ENCODE peak calls at places on chromosomes 4 and X, in six cellular contexts. U is MM.1S; K is ovary; P is CD4-positive, alpha-beta T cell; I is lower leg skin; M is GM10248. S is an unnamed sample.

GRCh38 chrX:118350715-118351114 is 4.8 kb downstream of the WDR44 start:
- DNase-seq in U (no peak), K (no peak), P (no peak), I (no peak), M (peak), S (no peak)

GRCh38 chr4:156779774-156780173 is 191.8 kb downstream of the PDGFC start:
- DNase-seq in U (no peak), K (no peak), P (no peak), I (no peak), M (no peak), S (no peak)

GRCh38 chrX:109997786-109998452 is 5.0 kb upstream of the TMEM164 start:
- DNase-seq in U (no peak), K (no peak), P (no peak), I (no peak), M (no peak), S (no peak)

GRCh38 chr4:25863347-25863784 is 578 bp upstream of the SEL1L3 start:
- DNase-seq in U (no peak), K (no peak), P (no peak), I (no peak), M (no peak), S (no peak)

GRCh38 chr4:83556006-83556712 is 20.3 kb downstream of the GPAT3 start:
- DNase-seq in U (no peak), K (no peak), P (no peak), I (no peak), M (no peak), S (no peak)

GRCh38 chrX:40061005-40061404 is 36.8 kb downstream of the BCOR start:
- DNase-seq in U (no peak), K (no peak), P (no peak), I (no peak), M (no peak), S (peak)

GRCh38 chr4:24091632-24092240 is 201.9 kb upstream of the PPARGC1A start:
- DNase-seq in U (no peak), K (no peak), P (no peak), I (no peak), M (no peak), S (no peak)

GRCh38 chrX:53595266-53595810 is 91.2 kb downstream of the HUWE1 start:
- DNase-seq in U (no peak), K (no peak), P (no peak), I (no peak), M (no peak), S (no peak)

GRCh38 chrX:19303216-19303880 is 40.4 kb upstream of the PDHA1 start:
- DNase-seq in U (no peak), K (peak), P (no peak), I (peak), M (no peak), S (peak)

GRCh38 chrX:66045894-66046293 is 6.0 kb upstream of the VSIG4 start:
- DNase-seq in U (no peak), K (no peak), P (no peak), I (no peak), M (no peak), S (no peak)

GRCh38 chr4:72569719-72570235 is 756 bp upstream of the ADAMTS3 start:
- DNase-seq in U (no peak), K (peak), P (no peak), I (no peak), M (no peak), S (peak)

GRCh38 chr4:138868562-138868961 is 147.0 kb upstream of the NOCT start:
- DNase-seq in U (no peak), K (peak), P (no peak), I (no peak), M (no peak), S (no peak)

GRCh38 chrX:153828723-153829548 is 1.4 kb downstream of the PDZD4 start:
- DNase-seq in U (no peak), K (no peak), P (no peak), I (no peak), M (peak), S (no peak)

GRCh38 chrX:119399772-119400101 is 601 bp downstream of the SLC25A43 start:
- DNase-seq in U (no peak), K (no peak), P (no peak), I (no peak), M (no peak), S (no peak)

GRCh38 chr4:150358691-150359090 is 223.3 kb upstream of the MAB21L2 start:
- DNase-seq in U (no peak), K (no peak), P (no peak), I (no peak), M (no peak), S (no peak)

GRCh38 chr4:153497091-153497531 is 31.0 kb downstream of the TMEM131L start:
- DNase-seq in U (no peak), K (no peak), P (peak), I (no peak), M (no peak), S (no peak)

GRCh38 chrX:16610121-16610565 is 39.8 kb upstream of the S100G start:
- DNase-seq in U (no peak), K (no peak), P (no peak), I (no peak), M (no peak), S (no peak)

GRCh38 chr4:41294445-41295062 is 37.8 kb downstream of the UCHL1 start:
- DNase-seq in U (no peak), K (no peak), P (no peak), I (no peak), M (no peak), S (no peak)

GRCh38 chr4:4720671-4721070 is 138.8 kb upstream of the MSX1 start:
- DNase-seq in U (no peak), K (no peak), P (no peak), I (no peak), M (no peak), S (no peak)

GRCh38 chrX:16882188-16882587 is 12.0 kb upstream of the RBBP7 start:
- DNase-seq in U (peak), K (peak), P (no peak), I (no peak), M (peak), S (no peak)

GRCh38 chrX:2685886-2686285 is 5.2 kb upstream of the CD99 start:
- DNase-seq in U (no peak), K (no peak), P (no peak), I (no peak), M (no peak), S (no peak)

GRCh38 chrX:51802917-51803688 is 59.9 kb downstream of the GSPT2 start:
- DNase-seq in U (peak), K (peak), P (peak), I (peak), M (peak), S (no peak)

GRCh38 chr4:37889849-37890500 is 909 bp upstream of the TBC1D1 start:
- DNase-seq in U (no peak), K (peak), P (no peak), I (no peak), M (no peak), S (peak)

GRCh38 chr4:62288803-62289541 is 1088.8 kb downstream of the ADGRL3 start:
- DNase-seq in U (no peak), K (no peak), P (no peak), I (no peak), M (no peak), S (no peak)

GRCh38 chr4:109014593-109015412 is 251.9 kb upstream of the ETNPPL start:
- DNase-seq in U (no peak), K (no peak), P (no peak), I (no peak), M (no peak), S (no peak)

GRCh38 chr4:118729287-118730286 is 44.4 kb downstream of the METTL14 start:
- DNase-seq in U (peak), K (no peak), P (no peak), I (no peak), M (no peak), S (no peak)

GRCh38 chr4:17376205-17376604 is 135.7 kb downstream of the QDPR start:
- DNase-seq in U (no peak), K (no peak), P (no peak), I (no peak), M (no peak), S (no peak)

GRCh38 chr4:7070729-7071511 is 3.1 kb upstream of the GRPEL1 start:
- DNase-seq in U (peak), K (peak), P (peak), I (peak), M (peak), S (peak)

GRCh38 chr4:112245383-112245782 is 13.8 kb downstream of the AP1AR start:
- DNase-seq in U (no peak), K (no peak), P (no peak), I (no peak), M (no peak), S (no peak)

GRCh38 chrX:17552251-17552650 is 177.3 kb downstream of the NHS start:
- DNase-seq in U (no peak), K (no peak), P (no peak), I (no peak), M (no peak), S (no peak)

GRCh38 chrX:136767104-136767941 is 13.4 kb downstream of the ARHGEF6 start:
- DNase-seq in U (peak), K (peak), P (no peak), I (peak), M (peak), S (no peak)

GRCh38 chr4:74320559-74321118 is 12.4 kb downstream of the EPGN start:
- DNase-seq in U (peak), K (no peak), P (no peak), I (no peak), M (peak), S (no peak)

GRCh38 chr4:75007891-75008290 is 75.0 kb downstream of the PARM1 start:
- DNase-seq in U (no peak), K (no peak), P (no peak), I (no peak), M (no peak), S (no peak)

GRCh38 chr4:168848977-168849687 is 160.9 kb downstream of the CBR4 start:
- DNase-seq in U (no peak), K (no peak), P (no peak), I (no peak), M (no peak), S (no peak)

GRCh38 chr4:148124512-148124911 is 317.7 kb downstream of the NR3C2 start:
- DNase-seq in U (no peak), K (no peak), P (no peak), I (no peak), M (no peak), S (no peak)

GRCh38 chrX:95346854-95347253 is 1337.8 kb upstream of the DIAPH2 start:
- DNase-seq in U (peak), K (no peak), P (no peak), I (no peak), M (no peak), S (no peak)

GRCh38 chrX:15404712-15405111 is 20.5 kb upstream of the VEGFD start:
- DNase-seq in U (no peak), K (peak), P (no peak), I (peak), M (no peak), S (no peak)

GRCh38 chrX:54807524-54808108 is at the start of gene MAGED2:
- DNase-seq in U (no peak), K (peak), P (peak), I (peak), M (peak), S (peak)

GRCh38 chr4:141077611-141078225 is 55.6 kb downstream of the RNF150 start:
- DNase-seq in U (no peak), K (no peak), P (no peak), I (no peak), M (no peak), S (no peak)

DNA sequence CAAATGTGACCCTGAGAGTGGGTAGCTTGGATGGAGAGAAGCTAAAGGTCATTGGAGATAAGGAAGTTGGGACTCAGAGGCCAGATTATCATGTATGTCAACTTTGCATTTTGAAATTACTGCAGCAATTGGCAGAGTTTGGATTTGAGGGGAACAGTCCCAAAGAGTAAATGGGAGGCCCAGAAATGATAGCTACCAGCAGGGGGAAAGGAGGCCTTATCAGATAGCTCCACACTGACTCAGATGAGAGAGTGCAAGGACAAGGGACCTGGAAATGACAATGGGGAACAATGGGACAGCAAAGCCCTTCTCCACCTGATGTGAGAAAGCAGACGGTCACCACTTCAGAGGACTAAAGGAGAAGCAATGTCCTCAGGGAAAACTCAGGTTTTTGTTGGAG is 201.5 kb upstream of the JADE1 start:
- DNase-seq in U (no peak), K (no peak), P (no peak), I (no peak), M (no peak), S (no peak)
- TF ChIP-seq CTCF in U (no peak), K (no peak), P (no peak), I (no peak), M (no peak), S (no peak)

GRCh38 chr4:124594945-124595344 is 117.6 kb downstream of the ANKRD50 start:
- DNase-seq in U (no peak), K (no peak), P (no peak), I (no peak), M (no peak), S (no peak)

GRCh38 chr4:124590480-124590879 is 122.1 kb downstream of the ANKRD50 start:
- DNase-seq in U (peak), K (no peak), P (no peak), I (no peak), M (no peak), S (no peak)

GRCh38 chr4:124591646-124592045 is 120.9 kb downstream of the ANKRD50 start:
- DNase-seq in U (no peak), K (no peak), P (no peak), I (no peak), M (no peak), S (no peak)

DNA sequence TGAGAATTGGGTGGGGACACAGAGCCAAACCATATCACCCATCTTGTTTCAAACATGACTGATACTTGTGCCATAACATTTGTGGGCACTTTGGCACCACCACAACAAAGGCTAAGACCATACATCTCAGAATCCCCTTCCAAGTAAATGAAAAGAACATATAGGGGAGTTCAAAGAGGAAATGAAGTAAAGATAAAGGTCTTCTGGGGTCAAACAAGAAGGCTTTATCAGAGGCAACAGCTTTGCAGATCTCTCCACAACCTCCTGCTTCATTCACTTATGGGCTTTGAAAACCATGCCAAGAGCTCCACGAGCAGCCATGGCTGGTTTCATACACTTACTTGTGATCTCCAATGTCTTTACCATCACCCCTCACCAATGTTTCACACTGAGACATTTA is 122.7 kb downstream of the ANKRD50 start:
- DNase-seq in U (no peak), K (no peak), P (no peak), I (no peak), M (no peak), S (no peak)
- TF ChIP-seq CTCF in U (no peak), K (no peak), P (no peak), I (no peak), M (no peak), S (no peak)

GRCh38 chr4:142413516-142413915 is 432.6 kb downstream of the INPP4B start:
- DNase-seq in U (no peak), K (no peak), P (no peak), I (no peak), M (no peak), S (no peak)
- TF ChIP-seq CTCF in U (no peak), K (no peak), P (no peak), I (no peak), M (no peak), S (no peak)

GRCh38 chr4:89439533-89439932 is 131.9 kb upstream of the GPRIN3 start:
- DNase-seq in U (no peak), K (no peak), P (no peak), I (no peak), M (no peak), S (no peak)

GRCh38 chr4:89438102-89438831 is 130.7 kb upstream of the GPRIN3 start:
- DNase-seq in U (peak), K (no peak), P (peak), I (peak), M (peak), S (no peak)

GRCh38 chr4:89434364-89434988 is 126.9 kb upstream of the GPRIN3 start:
- DNase-seq in U (peak), K (no peak), P (no peak), I (no peak), M (peak), S (no peak)
- TF ChIP-seq CTCF in U (peak), K (no peak), P (peak), I (no peak), M (peak), S (peak)

DNA sequence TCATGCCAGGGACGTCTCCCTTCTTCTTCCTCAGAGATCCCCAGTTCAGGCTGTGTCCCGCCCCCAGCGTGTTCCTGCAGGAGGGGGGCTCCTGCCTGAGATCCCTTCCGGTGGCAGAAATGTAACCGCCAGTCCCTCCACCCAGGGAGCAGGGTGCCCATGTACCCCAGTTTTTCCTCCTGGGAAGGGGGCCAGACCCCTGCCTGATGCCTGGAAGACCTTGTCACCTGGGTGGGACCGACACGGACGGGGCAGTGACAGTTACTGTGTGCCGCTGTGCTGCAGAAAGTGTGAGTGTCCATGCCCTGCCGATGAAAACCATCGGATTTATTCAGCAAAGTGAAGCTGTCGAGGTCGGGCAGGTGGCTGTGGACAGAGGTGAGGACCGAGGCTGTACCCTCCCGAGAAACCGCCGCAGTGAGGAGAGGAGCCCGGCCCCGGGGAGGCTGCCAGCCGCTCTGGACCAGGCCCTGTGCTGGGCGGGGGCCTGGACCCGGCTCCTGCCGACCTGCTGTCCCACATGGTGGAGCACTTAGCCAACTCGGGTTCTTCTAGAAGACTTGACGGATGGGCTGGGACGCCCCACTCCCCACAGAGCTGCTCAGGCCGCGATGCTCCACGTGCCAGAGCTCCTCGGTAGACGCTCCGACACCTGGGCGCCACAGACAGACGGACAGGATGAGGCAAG is 36.7 kb upstream of the HMX1 start:
- DNase-seq in U (no peak), K (peak), P (no peak), I (no peak), M (no peak), S (peak)
- TF ChIP-seq CTCF in U (no peak), K (no peak), P (no peak), I (no peak), M (no peak), S (no peak)

GRCh38 chr4:155758500-155759371 is at the start of gene GUCY1B1:
- DNase-seq in U (peak), K (peak), P (peak), I (peak), M (peak), S (peak)
- TF ChIP-seq CTCF in U (peak), K (peak), P (no peak), I (no peak), M (no peak), S (peak)

GRCh38 chrX:8873956-8874355 is 72.8 kb upstream of the FAM9A start:
- DNase-seq in U (no peak), K (no peak), P (no peak), I (no peak), M (no peak), S (no peak)

GRCh38 chrX:8879750-8880149 is 78.6 kb upstream of the FAM9A start:
- DNase-seq in U (peak), K (no peak), P (no peak), I (no peak), M (peak), S (no peak)
- TF ChIP-seq CTCF in U (peak), K (no peak), P (peak), I (no peak), M (peak), S (peak)

GRCh38 chr4:166432842-166433241 is 559.8 kb downstream of the TLL1 start:
- DNase-seq in U (no peak), K (no peak), P (no peak), I (no peak), M (no peak), S (no peak)
- TF ChIP-seq CTCF in U (no peak), K (no peak), P (no peak), I (no peak), M (no peak), S (no peak)

DNA sequence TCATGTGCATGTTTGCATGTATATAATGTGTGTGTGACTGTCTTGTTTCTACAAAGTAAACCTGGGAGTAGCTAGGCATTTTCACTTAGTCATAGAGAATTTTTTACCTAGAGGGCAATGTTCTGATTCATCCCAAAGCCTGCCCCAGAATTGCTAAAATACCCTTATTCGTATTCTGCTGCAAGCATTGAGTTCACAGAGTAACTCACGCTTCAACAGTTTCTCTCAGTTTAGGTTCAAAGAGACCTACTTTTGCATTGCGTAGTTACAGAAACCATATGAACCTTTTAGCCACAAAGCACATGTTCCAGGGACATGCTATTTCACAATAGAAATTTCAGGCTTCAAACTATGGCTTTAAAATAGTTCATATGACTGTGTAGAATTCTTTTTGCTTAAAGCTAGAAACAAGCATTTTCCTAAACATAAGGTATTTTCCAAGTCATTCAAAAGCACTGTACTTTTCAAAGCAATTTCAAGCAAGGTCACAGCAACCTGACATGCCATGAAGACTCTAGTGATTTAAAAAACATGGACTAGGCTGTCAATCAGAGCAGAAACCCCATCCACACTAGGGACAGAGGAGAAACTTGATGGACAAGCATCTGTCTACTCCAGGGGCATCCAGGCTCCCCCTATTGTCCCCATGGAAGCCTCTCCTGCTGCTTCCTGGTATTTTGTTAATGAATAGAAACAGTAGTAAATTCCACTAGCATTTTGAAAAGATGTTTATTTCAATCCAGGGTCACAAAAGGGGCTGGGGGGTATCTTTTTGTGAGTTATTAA is 81.5 kb upstream of the MAPK10 start:
- DNase-seq in U (no peak), K (no peak), P (no peak), I (no peak), M (peak), S (no peak)
- TF ChIP-seq CTCF in U (no peak), K (no peak), P (no peak), I (no peak), M (no peak), S (no peak)

S was measured in ascending aorta.